ENCODE peak calls at places on chromosome 1, in six cellular contexts. U is cardiac muscle cell, N is tibial nerve, V is psoas muscle, H is IMR-90, F is thoracic aorta. P is an unnamed sample. For H3K9me3 and H3K4me1, the result is how much of the 10 kb centered on the place peaks cover.

GRCh38 chr1:156114919-156115513 is 505 bp downstream of the LMNA start:
- DNase-seq in U (peak), N (no peak), V (peak), H (no peak), F (no peak), P (no peak)

GRCh38 chr1:45815667-45816458 is 12.5 kb downstream of the MAST2 start:
- DNase-seq in U (no peak), N (no peak), V (no peak), H (peak), F (no peak), P (no peak)

GRCh38 chr1:237861944-237862343 is 28.8 kb downstream of the ZP4 start:
- DNase-seq in U (no peak), N (no peak), V (no peak), H (no peak), F (no peak), P (no peak)

GRCh38 chr1:86140481-86140880 is 16.1 kb downstream of the COL24A1 start:
- DNase-seq in U (no peak), N (no peak), V (no peak), H (no peak), F (no peak), P (no peak)

GRCh38 chr1:36653850-36654249 is 171.1 kb upstream of the CSF3R start:
- DNase-seq in U (no peak), N (peak), V (no peak), H (peak), F (no peak), P (peak)

GRCh38 chr1:184622136-184622823 is 132.4 kb downstream of the EDEM3 start:
- DNase-seq in U (peak), N (peak), V (peak), H (peak), F (peak), P (peak)

GRCh38 chr1:116306837-116307442 is 66.1 kb upstream of the ATP1A1 start:
- DNase-seq in U (no peak), N (no peak), V (no peak), H (no peak), F (no peak), P (no peak)

GRCh38 chr1:226921504-226921903 is 18.6 kb upstream of the COQ8A start:
- DNase-seq in U (no peak), N (no peak), V (no peak), H (no peak), F (no peak), P (no peak)

GRCh38 chr1:184480711-184481110 is 93.9 kb downstream of the C1orf21 start:
- DNase-seq in U (no peak), N (no peak), V (no peak), H (no peak), F (no peak), P (no peak)

GRCh38 chr1:1302006-1302430 is 5.7 kb downstream of the ACAP3 start:
- DNase-seq in U (no peak), N (no peak), V (no peak), H (no peak), F (no peak), P (no peak)

GRCh38 chr1:160046494-160047115 is 14.8 kb upstream of the PIGM start:
- DNase-seq in U (peak), N (peak), V (peak), H (peak), F (no peak), P (peak)

GRCh38 chr1:101520302-101520701 is 283.5 kb downstream of the S1PR1 start:
- DNase-seq in U (peak), N (no peak), V (no peak), H (peak), F (no peak), P (no peak)

GRCh38 chr1:226100436-226101347 is 38.2 kb downstream of the H3-3A start:
- DNase-seq in U (no peak), N (no peak), V (no peak), H (peak), F (no peak), P (peak)

GRCh38 chr1:201630582-201630981 is 91.7 kb downstream of the NAV1 start:
- DNase-seq in U (no peak), N (no peak), V (no peak), H (no peak), F (no peak), P (no peak)

GRCh38 chr1:23816932-23817331 is 8.3 kb downstream of the HMGCL start:
- DNase-seq in U (no peak), N (no peak), V (no peak), H (no peak), F (no peak), P (no peak)

GRCh38 chr1:205351984-205352713 is 4.6 kb downstream of the KLHDC8A start:
- DNase-seq in U (no peak), N (no peak), V (no peak), H (peak), F (no peak), P (no peak)

GRCh38 chr1:232983817-232984567 is 33.6 kb downstream of the NTPCR start:
- DNase-seq in U (no peak), N (no peak), V (no peak), H (no peak), F (no peak), P (no peak)

GRCh38 chr1:44485229-44485932 is 80.3 kb downstream of the RNF220 start:
- DNase-seq in U (no peak), N (no peak), V (no peak), H (peak), F (no peak), P (no peak)

GRCh38 chr1:175920401-175920800 is 177.0 kb upstream of the TNR start:
- DNase-seq in U (no peak), N (no peak), V (no peak), H (peak), F (no peak), P (no peak)

GRCh38 chr1:216580538-216581057 is 142.6 kb downstream of the ESRRG start:
- DNase-seq in U (no peak), N (no peak), V (no peak), H (no peak), F (no peak), P (no peak)

GRCh38 chr1:181685216-181685615 is 201.9 kb downstream of the CACNA1E start:
- DNase-seq in U (no peak), N (no peak), V (no peak), H (no peak), F (no peak), P (no peak)

GRCh38 chr1:181187596-181188126 is 99.2 kb downstream of the IER5 start:
- DNase-seq in U (no peak), N (no peak), V (no peak), H (no peak), F (no peak), P (no peak)

GRCh38 chr1:198228925-198229324 is 72.1 kb downstream of the NEK7 start:
- DNase-seq in U (no peak), N (no peak), V (no peak), H (no peak), F (no peak), P (no peak)

GRCh38 chr1:76607712-76608111 is 259.6 kb upstream of the ST6GALNAC5 start:
- DNase-seq in U (no peak), N (no peak), V (no peak), H (no peak), F (no peak), P (no peak)

GRCh38 chr1:31297273-31298247 is 728 bp downstream of the ZCCHC17 start:
- DNase-seq in U (peak), N (no peak), V (no peak), H (peak), F (no peak), P (no peak)

GRCh38 chr1:168598125-168598524 is 21.7 kb downstream of the XCL1 start:
- DNase-seq in U (no peak), N (no peak), V (no peak), H (no peak), F (no peak), P (no peak)

GRCh38 chr1:7002728-7003127 is 217.5 kb downstream of the CAMTA1 start:
- DNase-seq in U (peak), N (no peak), V (no peak), H (no peak), F (no peak), P (no peak)

GRCh38 chr1:44596511-44596910 is 77.8 kb downstream of the TMEM53 start:
- DNase-seq in U (no peak), N (no peak), V (no peak), H (no peak), F (no peak), P (no peak)

GRCh38 chr1:168227620-168228019 is 1.8 kb downstream of the SFT2D2 start:
- DNase-seq in U (no peak), N (no peak), V (no peak), H (no peak), F (no peak), P (no peak)

GRCh38 chr1:91601554-91602322 is 101.1 kb downstream of the CDC7 start:
- DNase-seq in U (peak), N (no peak), V (no peak), H (no peak), F (no peak), P (peak)

GRCh38 chr1:221706862-221707582 is 34.9 kb downstream of the DUSP10 start:
- DNase-seq in U (no peak), N (no peak), V (no peak), H (no peak), F (no peak), P (no peak)

GRCh38 chr1:246450485-246451251 is 56.4 kb downstream of the SMYD3 start:
- DNase-seq in U (peak), N (no peak), V (no peak), H (peak), F (no peak), P (no peak)

GRCh38 chr1:210801501-210801900 is 332.4 kb downstream of the KCNH1 start:
- DNase-seq in U (no peak), N (no peak), V (no peak), H (no peak), F (no peak), P (no peak)

GRCh38 chr1:186535388-186536133 is 74.6 kb upstream of the PDC start:
- DNase-seq in U (no peak), N (no peak), V (no peak), H (peak), F (no peak), P (no peak)

GRCh38 chr1:223837206-223837605 is 8.5 kb downstream of the TP53BP2 start:
- DNase-seq in U (peak), N (no peak), V (no peak), H (peak), F (no peak), P (no peak)

GRCh38 chr1:27392778-27393635 is 585 bp downstream of the GPR3 start:
- DNase-seq in U (no peak), N (no peak), V (no peak), H (no peak), F (no peak), P (no peak)

GRCh38 chr1:231666957-231667601 is 40.5 kb downstream of the DISC1 start:
- DNase-seq in U (peak), N (no peak), V (no peak), H (no peak), F (no peak), P (no peak)
- TF ChIP-seq CTCF in U (no peak), N (no peak), V (no peak), H (no peak), F (no peak), P (no peak)

GRCh38 chr1:2966435-2966834 is 54.8 kb upstream of the ACTRT2 start:
- DNase-seq in U (no peak), N (no peak), V (peak), H (no peak), F (no peak), P (no peak)
- H3K9me3 ChIP-seq in U (under half), N (under half), V (under half), H (half or more), F (under half), P (under half)

DNA sequence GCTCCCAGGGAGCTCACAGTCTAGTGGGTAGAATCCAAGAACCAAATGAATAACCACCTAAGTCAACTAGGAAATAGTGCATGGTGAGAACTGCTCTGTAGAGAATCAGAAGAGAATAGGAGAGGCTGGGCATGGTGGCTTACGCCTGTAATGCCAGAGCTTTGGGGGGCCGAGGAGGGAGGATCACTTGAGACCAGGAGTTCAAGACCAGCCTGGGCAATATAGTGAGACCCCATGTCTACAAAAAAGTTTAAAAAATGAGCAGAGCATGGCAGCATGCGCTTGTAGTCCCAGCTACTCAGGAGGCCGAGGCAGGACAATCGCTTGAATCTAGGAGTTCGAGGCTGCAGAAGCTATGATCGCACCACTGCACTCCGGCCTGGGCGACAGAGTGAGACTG is 122.3 kb upstream of the IRF2BP2 start:
- DNase-seq in U (no peak), N (no peak), V (no peak), H (no peak), F (no peak), P (no peak)
- H3K4me1 ChIP-seq in U (under half), N (under half), V (under half), H (under half), F (under half), P (under half)

DNA sequence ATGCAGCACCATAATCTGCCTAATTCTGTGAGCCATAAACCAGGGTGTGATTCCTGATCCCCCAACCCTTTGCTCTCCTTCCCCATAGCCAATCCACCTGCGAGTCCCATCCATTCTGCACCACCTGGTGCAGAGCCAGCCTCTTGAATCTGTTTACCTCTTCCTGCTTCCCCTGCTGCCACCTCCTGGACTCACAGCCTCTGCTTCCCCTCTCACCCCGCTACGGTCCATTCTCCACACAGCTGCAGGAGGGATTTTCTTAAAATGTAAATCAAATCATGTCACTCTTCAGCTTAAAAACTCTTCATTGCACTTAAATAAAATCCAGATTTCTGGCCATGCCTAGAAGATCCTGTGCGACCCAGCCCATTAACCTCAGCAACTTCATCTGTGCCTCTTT is 186.7 kb downstream of the FOXD2 start:
- DNase-seq in U (no peak), N (no peak), V (no peak), H (no peak), F (no peak), P (no peak)
- TF ChIP-seq CTCF in U (no peak), N (peak), V (no peak), H (no peak), F (no peak), P (no peak)